ENCODE peak calls at places on chromosome 14, in four cellular contexts. W, D, S and A are unnamed samples.

GRCh38 chr14:69845787-69846186 is 33.4 kb upstream of the SMOC1 start:
- DNase-seq in W (no peak), D (no peak), S (no peak), A (no peak)

GRCh38 chr14:89416002-89416995 is 734 bp downstream of the FOXN3 start:
- DNase-seq in W (peak; percentile 96), S (peak; percentile 98), D (peak; percentile 99), A (peak; percentile 97)

GRCh38 chr14:79370969-79371368 is 840.3 kb downstream of the DIO2 start:
- DNase-seq in W (no peak), D (no peak), S (no peak), A (no peak)

GRCh38 chr14:52031781-52032180 is 37.1 kb downstream of the NID2 start:
- DNase-seq in D (peak; percentile 60), S (no peak), W (no peak), A (peak; percentile 60)

GRCh38 chr14:50997712-50998111 is 53.4 kb upstream of the PYGL start:
- DNase-seq in D (no peak), S (no peak), W (no peak), A (peak; percentile 53)

GRCh38 chr14:59190372-59190771 is 1.9 kb downstream of the DAAM1 start:
- DNase-seq in D (no peak), W (no peak), S (no peak), A (no peak)

GRCh38 chr14:98957211-98958047 is 314.6 kb downstream of the BCL11B start:
- DNase-seq in W (no peak), S (peak; percentile 37), D (peak; percentile 69), A (no peak)

GRCh38 chr14:33932526-33933292 is 18.2 kb downstream of the EGLN3 start:
- DNase-seq in S (no peak), W (no peak), D (no peak), A (no peak)

GRCh38 chr14:39376671-39377403 is 55.4 kb downstream of the FBXO33 start:
- DNase-seq in D (no peak), S (no peak), W (no peak), A (no peak)

GRCh38 chr14:49972840-49973239 is 80.0 kb downstream of the ARF6 start:
- DNase-seq in D (peak; percentile 38), S (peak; percentile 36), W (no peak), A (peak; percentile 39)

GRCh38 chr14:103522028-103522581 is 525 bp downstream of the CKB start:
- DNase-seq in D (peak; percentile 56), S (no peak), W (no peak), A (peak; percentile 51)

GRCh38 chr14:80206351-80206750 is 5.0 kb downstream of the DIO2 start:
- DNase-seq in D (no peak), S (no peak), W (no peak), A (no peak)

GRCh38 chr14:56874375-56874774 is 64.1 kb upstream of the OTX2 start:
- DNase-seq in S (peak; percentile 66), D (no peak), W (no peak), A (peak; percentile 4)

GRCh38 chr14:92666251-92666650 is 82.2 kb downstream of the LGMN start:
- DNase-seq in W (no peak), D (no peak), S (no peak), A (no peak)

GRCh38 chr14:49687942-49688700 is at the start of gene POLE2:
- DNase-seq in S (peak; percentile 78), W (peak; percentile 74), D (peak; percentile 74), A (peak; percentile 55)

GRCh38 chr14:93943052-93943451 is 15.9 kb downstream of the FAM181A start:
- DNase-seq in W (no peak), S (no peak), D (no peak), A (no peak)

GRCh38 chr14:41922014-41922413 is 315.3 kb downstream of the LRFN5 start:
- DNase-seq in D (no peak), W (no peak), S (no peak), A (no peak)

DNA sequence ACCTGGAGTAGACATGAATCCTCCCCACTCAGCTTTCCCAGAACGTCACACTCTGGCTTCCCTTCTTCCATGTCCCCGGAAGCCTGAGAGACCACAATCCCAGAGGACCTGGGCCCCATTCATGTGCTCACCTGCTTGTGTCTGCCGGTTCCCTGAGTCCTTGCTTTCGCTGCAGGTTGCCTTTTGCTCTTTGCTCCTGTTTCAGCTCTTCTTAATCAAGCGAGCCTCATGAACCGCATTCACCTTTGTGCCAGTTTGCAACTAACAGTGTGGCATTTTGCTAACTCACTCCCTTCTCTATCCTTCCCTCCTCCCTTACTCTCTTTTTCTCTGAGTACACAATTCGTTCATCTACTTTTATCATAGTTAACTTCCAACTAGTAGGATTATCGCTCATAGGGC is 23.1 kb downstream of the ENTPD5 start:
- DNase-seq in W (no peak), D (no peak), S (peak; percentile 32), A (no peak)
- TF ChIP-seq POLR2A in W (no peak), D (no peak), S (no peak), A (no peak)

GRCh38 chr14:100285021-100285912 is 21.0 kb downstream of the SLC25A29 start:
- DNase-seq in D (peak; percentile 70), W (peak; percentile 96), S (peak; percentile 76), A (peak; percentile 62)
- TF ChIP-seq POLR2A in D (peak; percentile 19), W (no peak), S (no peak), A (peak; percentile 51)

GRCh38 chr14:105023144-105023543 is 2.3 kb upstream of the CDCA4 start:
- DNase-seq in S (no peak), D (no peak), W (no peak), A (no peak)

GRCh38 chr14:105025429-105025828 is 4.5 kb upstream of the CDCA4 start:
- DNase-seq in S (no peak), D (no peak), W (no peak), A (no peak)

GRCh38 chr14:105021656-105022275 is 883 bp upstream of the CDCA4 start:
- DNase-seq in S (peak; percentile 29), D (peak; percentile 54), W (no peak), A (peak; percentile 27)

GRCh38 chr14:105022276-105022670 is 1.4 kb upstream of the CDCA4 start:
- DNase-seq in D (no peak), W (no peak), S (no peak), A (no peak)

DNA sequence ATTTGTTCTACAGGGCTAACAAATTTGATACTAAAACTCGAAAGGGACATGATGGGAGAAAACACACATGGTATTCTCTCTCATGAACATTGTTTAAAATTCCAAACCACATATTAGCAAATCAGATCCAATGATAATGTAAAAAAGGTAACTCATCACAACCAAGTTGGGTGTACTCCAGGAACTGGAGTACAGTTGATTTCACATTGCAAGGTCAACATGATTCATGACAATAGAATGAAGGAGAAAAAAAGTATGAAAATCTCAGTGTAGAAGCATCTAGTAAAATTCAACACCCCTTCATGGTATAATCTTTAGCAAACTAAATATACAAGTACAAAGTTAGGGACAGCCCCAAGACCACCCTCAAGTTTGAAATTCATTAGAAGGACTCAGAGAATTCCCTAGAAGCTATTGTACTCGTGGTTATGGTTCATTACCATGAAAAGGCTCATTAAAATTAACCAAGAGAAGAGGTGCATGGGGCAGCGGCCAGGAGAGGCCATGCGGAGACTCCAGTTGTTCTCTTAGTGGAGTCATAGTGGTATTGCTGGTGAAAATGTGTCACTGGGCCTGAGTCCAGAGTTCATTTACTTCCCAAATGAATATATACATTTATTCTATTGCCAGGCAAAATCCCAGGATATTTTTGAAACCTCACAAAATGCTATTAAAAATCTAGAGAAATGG is 3.1 kb upstream of the CDCA4 start:
- DNase-seq in W (no peak), D (no peak), S (no peak), A (no peak)
- TF ChIP-seq POLR2A in W (no peak), D (no peak), S (no peak), A (no peak)

GRCh38 chr14:96205059-96205993 is 687 bp downstream of the BDKRB2 start:
- DNase-seq in D (no peak), W (no peak), S (no peak), A (peak; percentile 43)

GRCh38 chr14:96203116-96203515 is 1.5 kb upstream of the BDKRB2 start:
- DNase-seq in W (no peak), D (no peak), S (no peak), A (no peak)

GRCh38 chr14:96205994-96206392 is 1.4 kb downstream of the BDKRB2 start:
- DNase-seq in D (no peak), W (no peak), S (no peak), A (no peak)

GRCh38 chr14:96203635-96204034 is 1.0 kb upstream of the BDKRB2 start:
- DNase-seq in S (no peak), W (no peak), D (no peak), A (no peak)

DNA sequence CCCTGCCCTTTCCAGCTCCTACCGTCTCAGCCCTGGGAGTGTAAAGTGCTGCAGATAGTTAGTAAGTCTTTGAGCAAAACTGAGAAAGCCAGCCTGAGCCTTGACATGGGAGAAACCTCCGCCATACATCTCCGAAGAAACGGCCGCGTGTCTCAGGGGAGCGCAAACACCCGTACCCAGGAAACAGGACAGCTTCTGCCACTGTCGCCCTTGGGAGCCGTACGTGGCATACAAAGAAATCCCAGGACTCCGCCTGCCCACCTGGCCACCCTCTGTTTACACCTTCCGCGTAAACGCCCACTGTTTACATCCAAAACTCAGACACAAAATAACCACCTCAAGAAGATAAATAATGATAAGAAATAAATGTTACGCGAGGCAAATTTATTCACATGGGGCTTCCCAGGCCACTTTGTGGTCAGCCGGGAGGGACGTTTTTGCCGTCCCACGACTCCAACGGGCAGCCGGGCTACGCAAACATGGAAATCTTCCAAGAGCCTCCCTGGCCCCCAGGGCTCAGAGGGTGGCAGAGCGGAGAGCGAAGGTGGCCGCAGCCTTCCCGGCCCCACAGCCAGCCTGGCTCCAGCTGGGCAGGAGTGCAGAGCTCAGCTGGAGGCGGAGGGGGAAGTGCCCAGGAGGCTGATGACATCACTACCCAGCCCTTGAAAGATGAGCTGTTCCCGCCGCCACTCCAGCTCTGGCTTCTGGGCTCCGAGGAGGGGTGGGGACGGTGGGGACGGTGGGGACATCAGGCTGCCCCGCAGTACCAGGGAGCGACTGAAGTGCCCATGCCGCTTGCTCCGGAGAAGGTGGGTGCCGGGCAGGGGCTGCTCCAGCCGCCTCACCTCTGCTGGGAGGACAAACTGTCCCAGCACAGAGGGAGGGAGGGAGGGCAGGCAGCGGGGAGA is at the start of gene BDKRB2:
- DNase-seq in W (no peak), D (peak; percentile 61), S (peak; percentile 72), A (peak; percentile 90)
- TF ChIP-seq POLR2A in W (no peak), D (peak; percentile 78), S (no peak), A (peak; percentile 23)

DNA sequence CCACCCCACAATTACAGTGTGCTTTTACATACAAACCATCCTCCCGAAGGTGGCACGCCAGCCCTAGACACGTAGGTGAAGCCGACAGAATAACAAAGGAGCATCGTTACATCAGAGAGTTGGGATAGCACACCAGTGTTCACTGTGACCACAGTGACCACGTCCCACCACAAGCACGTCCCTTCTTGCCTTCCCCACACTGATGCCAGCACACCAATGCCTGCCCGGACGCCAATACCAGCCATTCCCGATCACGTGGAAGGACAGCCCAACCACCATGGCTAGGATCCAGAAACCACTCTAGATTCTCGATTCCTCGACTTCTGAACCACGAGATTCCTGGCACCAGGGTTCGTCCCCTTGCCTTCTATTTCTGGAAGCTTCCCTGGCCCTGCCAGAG is 48.0 kb upstream of the GPR68 start:
- DNase-seq in D (no peak), W (no peak), S (no peak), A (no peak)
- TF ChIP-seq POLR2A in D (no peak), W (no peak), S (no peak), A (no peak)

DNA sequence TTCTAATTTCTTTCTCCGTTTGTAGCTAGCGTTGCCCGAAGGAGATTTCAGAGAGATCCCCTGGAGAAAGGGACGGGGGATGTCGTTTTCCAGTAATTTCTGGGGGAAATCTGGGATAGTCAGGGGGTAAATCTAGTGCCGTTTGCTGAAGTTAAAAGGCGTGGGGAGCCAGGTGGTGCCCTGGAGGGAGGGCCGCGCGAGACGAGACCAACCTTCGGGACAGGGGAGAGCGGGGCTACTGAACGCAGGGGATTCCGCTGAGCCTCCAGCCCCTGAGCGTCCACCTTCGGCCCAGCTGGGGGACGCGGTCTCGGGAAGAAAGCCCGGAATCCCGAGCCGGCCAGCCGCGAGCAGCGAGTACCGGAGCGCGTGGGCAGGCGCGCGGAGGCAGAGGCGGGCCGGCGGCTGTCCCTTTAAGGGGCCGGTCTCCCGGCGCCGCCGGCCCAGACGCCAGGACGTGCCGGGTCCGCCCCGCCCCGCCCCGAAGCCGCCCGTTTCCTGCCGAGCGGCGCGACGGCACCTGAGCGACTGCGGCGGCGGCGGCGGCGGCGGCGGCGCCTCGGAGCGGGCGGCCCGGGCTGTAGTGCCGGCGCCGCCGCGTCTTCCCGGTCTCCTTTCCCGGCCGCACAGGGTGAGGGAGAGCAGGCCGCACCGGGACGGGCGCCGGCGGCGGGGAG is at the start of gene KTN1:
- DNase-seq in D (peak; percentile 80), W (peak; percentile 67), S (peak; percentile 86), A (peak; percentile 85)
- TF ChIP-seq POLR2A in D (peak; percentile 51), W (no peak), S (no peak), A (peak; percentile 86)